ENCODE peak calls at places on chromosomes 6 and 20, in nine cellular contexts. One of them, this sample, is unnamed.

GRCh38 chr20:39885975-39886649 is 802.9 kb downstream of the MAFB start:
- DNase-seq in GM13976: peak
- DNase-seq in stimulated activated CD8-positive, alpha-beta memory T cell treated with anti-CD3 and anti-CD28 coated beads, Interleukin-2, amount 100 ng/mL, for 1 hour: no peak
- DNase-seq in G401: no peak
- DNase-seq in stimulated activated CD4-positive, alpha-beta T cell treated with anti-CD3 and anti-CD28 coated beads, Interleukin-1b, Interleukin-23, amount 100 ng/mL, for 24 hours: no peak
- DNase-seq in mammary epithelial cell: peak
- DNase-seq in sciatic nerve: peak
- DNase-seq in fibroblast of lung: peak
- DNase-seq in amygdala: no peak
- DNase-seq in this sample: peak

GRCh38 chr6:47473791-47474351 is 3.7 kb upstream of the CD2AP start:
- DNase-seq in fibroblast of lung: no peak
- DNase-seq in GM13976: no peak
- DNase-seq in amygdala: no peak
- DNase-seq in stimulated activated CD8-positive, alpha-beta memory T cell treated with anti-CD3 and anti-CD28 coated beads, Interleukin-2, amount 100 ng/mL, for 1 hour: no peak
- DNase-seq in stimulated activated CD4-positive, alpha-beta T cell treated with anti-CD3 and anti-CD28 coated beads, Interleukin-1b, Interleukin-23, amount 100 ng/mL, for 24 hours: no peak
- DNase-seq in sciatic nerve: no peak
- DNase-seq in mammary epithelial cell: no peak
- DNase-seq in G401: no peak
- DNase-seq in this sample: no peak

GRCh38 chr6:86969573-86969972 is 32.2 kb downstream of the HTR1E start:
- DNase-seq in amygdala: no peak
- DNase-seq in sciatic nerve: no peak
- DNase-seq in G401: no peak
- DNase-seq in stimulated activated CD8-positive, alpha-beta memory T cell treated with anti-CD3 and anti-CD28 coated beads, Interleukin-2, amount 100 ng/mL, for 1 hour: no peak
- DNase-seq in fibroblast of lung: no peak
- DNase-seq in stimulated activated CD4-positive, alpha-beta T cell treated with anti-CD3 and anti-CD28 coated beads, Interleukin-1b, Interleukin-23, amount 100 ng/mL, for 24 hours: no peak
- DNase-seq in GM13976: no peak
- DNase-seq in mammary epithelial cell: peak
- DNase-seq in this sample: no peak

GRCh38 chr20:8914421-8914820 is 154.5 kb upstream of the PLCB4 start:
- DNase-seq in stimulated activated CD8-positive, alpha-beta memory T cell treated with anti-CD3 and anti-CD28 coated beads, Interleukin-2, amount 100 ng/mL, for 1 hour: no peak
- DNase-seq in GM13976: no peak
- DNase-seq in G401: no peak
- DNase-seq in stimulated activated CD4-positive, alpha-beta T cell treated with anti-CD3 and anti-CD28 coated beads, Interleukin-1b, Interleukin-23, amount 100 ng/mL, for 24 hours: no peak
- DNase-seq in amygdala: no peak
- DNase-seq in sciatic nerve: no peak
- DNase-seq in mammary epithelial cell: no peak
- DNase-seq in fibroblast of lung: no peak
- DNase-seq in this sample: no peak

GRCh38 chr6:169215201-169215661 is 38.4 kb downstream of the THBS2 start:
- DNase-seq in fibroblast of lung: peak
- DNase-seq in stimulated activated CD4-positive, alpha-beta T cell treated with anti-CD3 and anti-CD28 coated beads, Interleukin-1b, Interleukin-23, amount 100 ng/mL, for 24 hours: no peak
- DNase-seq in G401: no peak
- DNase-seq in mammary epithelial cell: no peak
- DNase-seq in sciatic nerve: peak
- DNase-seq in stimulated activated CD8-positive, alpha-beta memory T cell treated with anti-CD3 and anti-CD28 coated beads, Interleukin-2, amount 100 ng/mL, for 1 hour: no peak
- DNase-seq in GM13976: no peak
- DNase-seq in amygdala: no peak
- DNase-seq in this sample: no peak

GRCh38 chr20:33433465-33433864 is 10.1 kb downstream of the SNTA1 start:
- DNase-seq in amygdala: peak
- DNase-seq in G401: peak
- DNase-seq in stimulated activated CD8-positive, alpha-beta memory T cell treated with anti-CD3 and anti-CD28 coated beads, Interleukin-2, amount 100 ng/mL, for 1 hour: no peak
- DNase-seq in GM13976: no peak
- DNase-seq in fibroblast of lung: no peak
- DNase-seq in mammary epithelial cell: no peak
- DNase-seq in stimulated activated CD4-positive, alpha-beta T cell treated with anti-CD3 and anti-CD28 coated beads, Interleukin-1b, Interleukin-23, amount 100 ng/mL, for 24 hours: no peak
- DNase-seq in sciatic nerve: no peak
- DNase-seq in this sample: peak

GRCh38 chr6:75084872-75085381 is 120.9 kb downstream of the COL12A1 start:
- DNase-seq in stimulated activated CD8-positive, alpha-beta memory T cell treated with anti-CD3 and anti-CD28 coated beads, Interleukin-2, amount 100 ng/mL, for 1 hour: no peak
- DNase-seq in fibroblast of lung: peak
- DNase-seq in stimulated activated CD4-positive, alpha-beta T cell treated with anti-CD3 and anti-CD28 coated beads, Interleukin-1b, Interleukin-23, amount 100 ng/mL, for 24 hours: no peak
- DNase-seq in amygdala: no peak
- DNase-seq in sciatic nerve: no peak
- DNase-seq in G401: no peak
- DNase-seq in mammary epithelial cell: no peak
- DNase-seq in GM13976: no peak
- DNase-seq in this sample: no peak

GRCh38 chr20:12570371-12570770 is 438.4 kb upstream of the SPTLC3 start:
- DNase-seq in stimulated activated CD8-positive, alpha-beta memory T cell treated with anti-CD3 and anti-CD28 coated beads, Interleukin-2, amount 100 ng/mL, for 1 hour: no peak
- DNase-seq in G401: peak
- DNase-seq in stimulated activated CD4-positive, alpha-beta T cell treated with anti-CD3 and anti-CD28 coated beads, Interleukin-1b, Interleukin-23, amount 100 ng/mL, for 24 hours: no peak
- DNase-seq in GM13976: no peak
- DNase-seq in fibroblast of lung: no peak
- DNase-seq in sciatic nerve: no peak
- DNase-seq in amygdala: no peak
- DNase-seq in mammary epithelial cell: peak
- DNase-seq in this sample: no peak

GRCh38 chr6:4180653-4181255 is 45.4 kb upstream of the ECI2 start:
- DNase-seq in GM13976: no peak
- DNase-seq in amygdala: no peak
- DNase-seq in stimulated activated CD4-positive, alpha-beta T cell treated with anti-CD3 and anti-CD28 coated beads, Interleukin-1b, Interleukin-23, amount 100 ng/mL, for 24 hours: no peak
- DNase-seq in fibroblast of lung: peak
- DNase-seq in stimulated activated CD8-positive, alpha-beta memory T cell treated with anti-CD3 and anti-CD28 coated beads, Interleukin-2, amount 100 ng/mL, for 1 hour: no peak
- DNase-seq in G401: no peak
- DNase-seq in mammary epithelial cell: peak
- DNase-seq in sciatic nerve: no peak
- DNase-seq in this sample: no peak

GRCh38 chr20:31568041-31568731 is 36.9 kb upstream of the ID1 start:
- DNase-seq in mammary epithelial cell: no peak
- DNase-seq in stimulated activated CD8-positive, alpha-beta memory T cell treated with anti-CD3 and anti-CD28 coated beads, Interleukin-2, amount 100 ng/mL, for 1 hour: no peak
- DNase-seq in amygdala: no peak
- DNase-seq in stimulated activated CD4-positive, alpha-beta T cell treated with anti-CD3 and anti-CD28 coated beads, Interleukin-1b, Interleukin-23, amount 100 ng/mL, for 24 hours: no peak
- DNase-seq in fibroblast of lung: no peak
- DNase-seq in GM13976: no peak
- DNase-seq in sciatic nerve: no peak
- DNase-seq in G401: no peak
- DNase-seq in this sample: no peak

GRCh38 chr6:170206931-170207431 is 83.9 kb downstream of the DLL1 start:
- DNase-seq in sciatic nerve: no peak
- DNase-seq in GM13976: no peak
- DNase-seq in G401: no peak
- DNase-seq in mammary epithelial cell: no peak
- DNase-seq in fibroblast of lung: no peak
- DNase-seq in stimulated activated CD4-positive, alpha-beta T cell treated with anti-CD3 and anti-CD28 coated beads, Interleukin-1b, Interleukin-23, amount 100 ng/mL, for 24 hours: no peak
- DNase-seq in stimulated activated CD8-positive, alpha-beta memory T cell treated with anti-CD3 and anti-CD28 coated beads, Interleukin-2, amount 100 ng/mL, for 1 hour: no peak
- DNase-seq in amygdala: no peak
- DNase-seq in this sample: no peak

GRCh38 chr20:61178431-61179080 is 73.5 kb upstream of the CDH4 start:
- DNase-seq in fibroblast of lung: no peak
- DNase-seq in sciatic nerve: no peak
- DNase-seq in stimulated activated CD4-positive, alpha-beta T cell treated with anti-CD3 and anti-CD28 coated beads, Interleukin-1b, Interleukin-23, amount 100 ng/mL, for 24 hours: no peak
- DNase-seq in GM13976: no peak
- DNase-seq in G401: no peak
- DNase-seq in stimulated activated CD8-positive, alpha-beta memory T cell treated with anti-CD3 and anti-CD28 coated beads, Interleukin-2, amount 100 ng/mL, for 1 hour: no peak
- DNase-seq in amygdala: no peak
- DNase-seq in mammary epithelial cell: no peak
- DNase-seq in this sample: no peak

GRCh38 chr6:11271637-11272036 is 39.2 kb upstream of the NEDD9 start:
- DNase-seq in amygdala: no peak
- DNase-seq in stimulated activated CD4-positive, alpha-beta T cell treated with anti-CD3 and anti-CD28 coated beads, Interleukin-1b, Interleukin-23, amount 100 ng/mL, for 24 hours: no peak
- DNase-seq in GM13976: no peak
- DNase-seq in G401: no peak
- DNase-seq in mammary epithelial cell: no peak
- DNase-seq in sciatic nerve: no peak
- DNase-seq in stimulated activated CD8-positive, alpha-beta memory T cell treated with anti-CD3 and anti-CD28 coated beads, Interleukin-2, amount 100 ng/mL, for 1 hour: no peak
- DNase-seq in fibroblast of lung: peak
- DNase-seq in this sample: no peak

GRCh38 chr6:47083586-47084047 is 41.5 kb upstream of the ADGRF1 start:
- DNase-seq in stimulated activated CD4-positive, alpha-beta T cell treated with anti-CD3 and anti-CD28 coated beads, Interleukin-1b, Interleukin-23, amount 100 ng/mL, for 24 hours: no peak
- DNase-seq in stimulated activated CD8-positive, alpha-beta memory T cell treated with anti-CD3 and anti-CD28 coated beads, Interleukin-2, amount 100 ng/mL, for 1 hour: no peak
- DNase-seq in fibroblast of lung: peak
- DNase-seq in GM13976: no peak
- DNase-seq in amygdala: no peak
- DNase-seq in sciatic nerve: peak
- DNase-seq in mammary epithelial cell: peak
- DNase-seq in G401: peak
- DNase-seq in this sample: peak

This sample was measured in left ventricle myocardium inferior.